ENCODE peak calls at places on chromosomes 5 and 9, in eight cellular contexts. V is astrocyte; F is heart right ventricle; X is tibial artery; P is IMR-90; W is CD8-positive, alpha-beta T cell; Q is CD4-positive, CD25-positive, alpha-beta regulatory T cell; K is aorta. A is an unnamed sample.

GRCh38 chr5:76688836-76689235 is 27.1 kb upstream of the F2R start:
- DNase-seq in V (no peak), K (no peak), X (no peak), Q (no peak), W (no peak), P (peak), F (no peak), A (no peak)

GRCh38 chr9:95510610-95511231 is 6.0 kb downstream of the PTCH1 start:
- DNase-seq in X (peak), K (peak), P (peak), Q (peak), W (peak), F (peak), V (peak), A (peak)

GRCh38 chr9:84374516-84374915 is 34.0 kb upstream of the SLC28A3 start:
- DNase-seq in W (no peak), V (no peak), X (no peak), P (no peak), K (no peak), F (no peak), Q (no peak), A (no peak)

GRCh38 chr5:124034963-124035362 is 523.0 kb downstream of the CSNK1G3 start:
- DNase-seq in K (no peak), F (no peak), W (no peak), V (no peak), Q (no peak), P (no peak), X (no peak), A (no peak)

GRCh38 chr5:141958773-141959172 is 771 bp upstream of the PCDH12 start:
- DNase-seq in V (no peak), K (no peak), P (peak), F (peak), Q (no peak), W (no peak), X (no peak), A (no peak)

GRCh38 chr5:90561766-90562165 is 3.2 kb downstream of the ADGRV1 start:
- DNase-seq in W (no peak), K (no peak), F (no peak), P (no peak), V (no peak), Q (no peak), X (no peak), A (no peak)

GRCh38 chr5:156764149-156764548 is 85.9 kb upstream of the PPP1R2B start:
- DNase-seq in X (no peak), F (no peak), W (no peak), K (no peak), Q (no peak), P (no peak), V (peak), A (no peak)

GRCh38 chr5:53877243-53877642 is 316.8 kb downstream of the NDUFS4 start:
- DNase-seq in F (no peak), V (peak), K (no peak), W (no peak), Q (no peak), X (no peak), P (peak), A (no peak)

GRCh38 chr9:20844916-20845315 is 160.9 kb downstream of the FOCAD start:
- DNase-seq in K (no peak), X (no peak), F (no peak), W (no peak), P (peak), Q (no peak), V (no peak), A (no peak)

GRCh38 chr9:12884736-12885395 is 110.0 kb downstream of the LURAP1L start:
- DNase-seq in X (no peak), F (no peak), W (no peak), P (peak), K (no peak), Q (no peak), V (peak), A (no peak)

GRCh38 chr5:157006262-157006661 is 43.2 kb upstream of the TIMD4 start:
- DNase-seq in W (no peak), P (no peak), X (no peak), Q (no peak), K (no peak), F (no peak), V (no peak), A (no peak)

GRCh38 chr5:74798977-74799911 is 32.2 kb downstream of the NSA2 start:
- DNase-seq in V (peak), P (peak), K (no peak), W (no peak), F (no peak), Q (no peak), X (no peak), A (peak)

GRCh38 chr9:79362100-79363081 is 209.4 kb upstream of the TLE4 start:
- DNase-seq in F (no peak), P (peak), W (no peak), X (no peak), V (peak), Q (no peak), K (no peak), A (no peak)

GRCh38 chr5:160640417-160640816 is 211.6 kb downstream of the ATP10B start:
- DNase-seq in K (no peak), F (no peak), V (no peak), X (no peak), P (no peak), W (no peak), Q (no peak), A (no peak)

GRCh38 chr5:76838481-76839261 is 11.1 kb upstream of the S100Z start:
- DNase-seq in F (no peak), P (peak), Q (no peak), K (no peak), V (peak), W (no peak), X (no peak), A (no peak)

GRCh38 chr9:111483862-111484563 is at the start of gene ECPAS:
- DNase-seq in P (peak), Q (peak), F (peak), X (peak), K (peak), V (peak), W (peak), A (peak)

GRCh38 chr5:24428345-24428744 is 216.4 kb downstream of the CDH10 start:
- DNase-seq in K (no peak), V (no peak), W (no peak), F (no peak), P (no peak), X (no peak), Q (no peak), A (no peak)

GRCh38 chr9:69180670-69181069 is 6.6 kb downstream of the TJP2 start:
- DNase-seq in K (peak), W (no peak), X (peak), Q (peak), F (peak), V (peak), P (peak), A (no peak)

GRCh38 chr5:30596495-30597064 is 596.9 kb upstream of the CDH6 start:
- DNase-seq in Q (no peak), F (no peak), P (no peak), W (no peak), X (no peak), K (no peak), V (no peak), A (no peak)

DNA sequence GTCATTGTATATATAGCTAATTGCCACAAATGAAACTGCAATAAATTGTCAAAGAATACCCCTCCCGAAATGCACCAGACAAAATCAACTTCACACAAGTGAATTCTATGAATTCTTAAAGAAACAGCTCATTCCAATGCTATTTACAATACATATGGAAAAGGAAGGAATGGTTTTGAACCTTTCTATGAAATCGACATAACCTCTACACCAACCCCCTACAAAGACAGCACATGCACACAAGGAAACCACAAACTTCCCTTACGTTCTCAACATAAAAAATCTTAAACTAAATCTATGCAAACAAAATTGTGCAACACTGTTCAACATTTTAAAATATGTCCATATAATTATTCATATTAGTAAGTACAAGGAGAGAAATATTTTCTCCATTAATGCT is 39.2 kb downstream of the MARCHF11 start:
- DNase-seq in Q (no peak), F (no peak), P (no peak), V (no peak), W (no peak), K (no peak), X (no peak), A (no peak)
- H3K27ac ChIP-seq in Q (no peak), F (peak), P (no peak), V (no peak), W (no peak), K (no peak), X (no peak), A (no peak)

GRCh38 chr5:133459474-133460155 is 152.7 kb downstream of the FSTL4 start:
- DNase-seq in F (no peak), X (no peak), K (no peak), W (no peak), V (no peak), P (no peak), Q (no peak), A (no peak)
- H3K27ac ChIP-seq in F (no peak), X (no peak), K (no peak), W (no peak), V (no peak), P (no peak), Q (no peak), A (no peak)

GRCh38 chr9:114619205-114619758 is 8.2 kb downstream of the TMEM268 start:
- DNase-seq in K (no peak), F (no peak), Q (no peak), X (no peak), V (no peak), W (no peak), P (no peak), A (no peak)
- H3K27ac ChIP-seq in K (no peak), F (peak), Q (no peak), X (no peak), V (no peak), W (peak), P (no peak), A (no peak)

GRCh38 chr5:97096096-97096648 is 46.2 kb downstream of the LIX1 start:
- DNase-seq in F (no peak), Q (no peak), X (no peak), W (no peak), P (no peak), K (no peak), V (peak), A (no peak)
- H3K27ac ChIP-seq in F (no peak), Q (no peak), X (no peak), W (no peak), P (no peak), K (no peak), V (no peak), A (no peak)

GRCh38 chr9:87402537-87402936 is 95.1 kb upstream of the DAPK1 start:
- DNase-seq in X (no peak), Q (no peak), V (no peak), P (no peak), W (no peak), K (no peak), F (no peak), A (no peak)

GRCh38 chr9:87401681-87402080 is 96.0 kb upstream of the DAPK1 start:
- DNase-seq in Q (no peak), W (no peak), F (no peak), K (no peak), P (no peak), X (no peak), V (no peak), A (no peak)

GRCh38 chr9:87406545-87407166 is 91.0 kb upstream of the DAPK1 start:
- DNase-seq in X (no peak), F (no peak), W (no peak), Q (no peak), P (no peak), K (no peak), V (no peak), A (no peak)

GRCh38 chr9:87405677-87406544 is 91.8 kb upstream of the DAPK1 start:
- DNase-seq in W (no peak), F (no peak), Q (no peak), K (no peak), X (no peak), P (no peak), V (no peak), A (no peak)
- H3K27ac ChIP-seq in W (no peak), F (no peak), Q (no peak), K (no peak), X (no peak), P (no peak), V (no peak), A (no peak)

DNA sequence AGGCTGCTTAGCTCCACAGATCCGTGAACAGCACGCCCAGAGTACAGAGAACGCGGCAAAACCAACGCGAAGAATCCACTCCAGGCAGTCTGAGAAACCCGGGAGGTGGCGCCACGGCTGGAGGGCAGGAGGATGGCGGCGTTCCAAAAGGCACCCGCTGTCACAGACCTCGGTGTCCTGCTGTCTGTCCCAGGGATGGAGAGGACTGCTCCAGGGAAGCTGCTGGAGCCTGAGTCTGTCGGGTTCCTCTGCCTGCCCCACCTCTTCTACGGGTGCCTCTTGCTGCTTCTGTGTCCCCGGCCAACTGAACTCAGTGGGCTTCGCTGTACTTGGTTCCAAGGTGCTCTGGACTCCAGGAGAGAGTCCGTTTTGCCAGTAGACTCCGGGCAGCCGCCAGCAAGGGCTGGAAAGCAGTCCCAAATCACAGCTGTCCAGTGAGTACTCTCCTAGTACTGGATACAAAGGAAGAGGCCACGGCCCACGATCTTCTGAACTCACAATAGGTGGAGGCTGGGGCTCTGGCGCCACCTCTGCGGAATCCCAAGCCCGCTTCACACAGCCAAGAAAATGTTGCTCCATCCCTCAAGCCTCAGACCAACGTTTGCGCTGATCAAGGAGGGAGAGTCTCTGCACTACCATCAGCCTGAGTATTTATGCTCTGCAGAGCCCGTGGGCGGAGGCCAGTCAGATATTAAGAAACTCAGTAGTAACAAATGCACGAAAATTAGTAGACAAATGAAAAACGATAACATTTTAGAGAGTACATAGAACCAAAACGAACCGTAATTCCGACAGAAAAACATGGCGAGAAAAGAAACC is 442 bp downstream of the ANXA2R start:
- DNase-seq in K (peak), W (no peak), P (peak), X (peak), Q (peak), F (peak), V (peak), A (no peak)
- H3K27ac ChIP-seq in K (no peak), W (peak), P (peak), X (peak), Q (peak), F (peak), V (peak), A (peak)

GRCh38 chr9:33329117-33329563 is 38.8 kb downstream of the NFX1 start:
- DNase-seq in X (peak), P (peak), Q (no peak), W (no peak), K (no peak), F (peak), V (peak), A (no peak)
- H3K27ac ChIP-seq in X (peak), P (peak), Q (no peak), W (no peak), K (peak), F (peak), V (peak), A (no peak)

GRCh38 chr9:124297553-124297905 is 39.8 kb downstream of the NEK6 start:
- DNase-seq in V (peak), W (no peak), K (peak), X (no peak), F (peak), Q (no peak), P (peak), A (peak)
- H3K27ac ChIP-seq in V (peak), W (no peak), K (no peak), X (peak), F (peak), Q (no peak), P (peak), A (no peak)

GRCh38 chr9:135073741-135074305 is 13.6 kb upstream of the OLFM1 start:
- DNase-seq in P (no peak), K (peak), V (no peak), Q (no peak), X (peak), F (no peak), W (no peak), A (no peak)

GRCh38 chr9:135076876-135077430 is 10.5 kb upstream of the OLFM1 start:
- DNase-seq in F (no peak), Q (no peak), X (peak), V (no peak), W (no peak), K (no peak), P (no peak), A (no peak)

GRCh38 chr9:135074354-135075233 is 12.9 kb upstream of the OLFM1 start:
- DNase-seq in X (peak), Q (no peak), W (no peak), V (no peak), P (no peak), F (no peak), K (no peak), A (no peak)

GRCh38 chr9:135076143-135076875 is 11.2 kb upstream of the OLFM1 start:
- DNase-seq in X (peak), W (no peak), F (no peak), K (no peak), Q (no peak), V (no peak), P (no peak), A (no peak)

GRCh38 chr9:135075234-135076142 is 12.0 kb upstream of the OLFM1 start:
- DNase-seq in X (peak), F (peak), V (no peak), K (peak), W (no peak), P (no peak), Q (no peak), A (peak)
- H3K27ac ChIP-seq in X (peak), F (no peak), V (no peak), K (no peak), W (no peak), P (no peak), Q (no peak), A (no peak)